ENCODE peak calls at places on chromosome 11, in five cellular contexts. M, F, J, N and A are unnamed samples.

GRCh38 chr11:1005913-1006312 is 30.6 kb downstream of the MUC6 start:
- DNase-seq in M (no peak), F (no peak), J (no peak), N (no peak), A (no peak)

GRCh38 chr11:103338621-103339484 is 229.6 kb downstream of the DYNC2H1 start:
- DNase-seq in M (no peak), F (no peak), J (peak), N (peak), A (peak)

GRCh38 chr11:31236052-31236652 is 133.4 kb downstream of the DCDC1 start:
- DNase-seq in M (no peak), F (no peak), J (peak), N (peak), A (peak)

GRCh38 chr11:46916669-46917108 is 1.7 kb downstream of the LRP4 start:
- DNase-seq in M (no peak), F (no peak), J (peak), N (peak), A (peak)

GRCh38 chr11:2837096-2837601 is 48.4 kb downstream of the CDKN1C start:
- DNase-seq in M (no peak), F (peak), J (peak), N (peak), A (peak)

GRCh38 chr11:96238563-96239166 is 104.3 kb downstream of the MAML2 start:
- DNase-seq in M (no peak), F (no peak), J (no peak), N (peak), A (no peak)

GRCh38 chr11:57567210-57567511 is 311 bp downstream of the UBE2L6 start:
- DNase-seq in M (peak), F (no peak), J (peak), N (peak), A (peak)

GRCh38 chr11:114124601-114125144 is 65.2 kb downstream of the ZBTB16 start:
- DNase-seq in M (no peak), F (no peak), J (no peak), N (no peak), A (no peak)

GRCh38 chr11:22192642-22193347 is at the start of gene ANO5:
- DNase-seq in M (no peak), F (peak), J (peak), N (no peak), A (peak)

GRCh38 chr11:36150986-36151385 is 138.2 kb downstream of the COMMD9 start:
- DNase-seq in M (no peak), F (no peak), J (peak), N (no peak), A (peak)

GRCh38 chr11:13168281-13168680 is 109.3 kb upstream of the BMAL1 start:
- DNase-seq in M (no peak), F (no peak), J (peak), N (no peak), A (no peak)

GRCh38 chr11:10041803-10042202 is 252.2 kb downstream of the SBF2 start:
- DNase-seq in M (no peak), F (no peak), J (no peak), N (no peak), A (no peak)

GRCh38 chr11:58649623-58650022 is 27.2 kb downstream of the CNTF start:
- DNase-seq in M (no peak), F (no peak), J (no peak), N (no peak), A (no peak)

GRCh38 chr11:17968206-17968605 is 44.6 kb downstream of the SERGEF start:
- DNase-seq in M (no peak), F (no peak), J (no peak), N (no peak), A (no peak)

GRCh38 chr11:129968611-129969419 is 33.8 kb downstream of the PRDM10 start:
- DNase-seq in M (no peak), F (no peak), J (no peak), N (no peak), A (no peak)

GRCh38 chr11:65181569-65182257 is at the start of gene CAPN1:
- DNase-seq in M (peak), F (peak), J (peak), N (peak), A (peak)

GRCh38 chr11:111635706-111636045 is 33.4 kb downstream of the SIK2 start:
- DNase-seq in M (no peak), F (no peak), J (peak), N (peak), A (peak)

GRCh38 chr11:30608534-30608933 is 22.4 kb upstream of the MPPED2 start:
- DNase-seq in M (no peak), F (no peak), J (no peak), N (no peak), A (no peak)

GRCh38 chr11:2722955-2723354 is 23.2 kb upstream of the KCNQ1OT1 start:
- DNase-seq in M (no peak), F (no peak), J (no peak), N (no peak), A (no peak)

GRCh38 chr11:36196476-36197099 is 92.6 kb downstream of the COMMD9 start:
- DNase-seq in M (no peak), F (no peak), J (peak), N (peak), A (peak)

GRCh38 chr11:100593321-100593720 is 93.8 kb upstream of the ARHGAP42 start:
- DNase-seq in M (no peak), F (no peak), J (no peak), N (peak), A (no peak)

GRCh38 chr11:12410006-12410728 is 32.8 kb downstream of the PARVA start:
- DNase-seq in M (no peak), F (no peak), J (peak), N (peak), A (peak)

GRCh38 chr11:70467196-70468085 is 69.1 kb downstream of the CTTN start:
- DNase-seq in M (no peak), F (no peak), J (peak), N (peak), A (peak)

GRCh38 chr11:100647861-100648260 is 39.2 kb upstream of the ARHGAP42 start:
- DNase-seq in M (no peak), F (no peak), J (no peak), N (no peak), A (no peak)

GRCh38 chr11:34346551-34346950 is 11.3 kb downstream of the ABTB2 start:
- DNase-seq in M (no peak), F (no peak), J (peak), N (peak), A (no peak)

GRCh38 chr11:88284306-88285057 is 53.1 kb downstream of the CTSC start:
- DNase-seq in M (no peak), F (no peak), J (peak), N (peak), A (peak)

GRCh38 chr11:18741783-18742182 is 15.8 kb upstream of the IGSF22 start:
- DNase-seq in M (no peak), F (no peak), J (no peak), N (no peak), A (no peak)

GRCh38 chr11:113991170-113991569 is 16.3 kb downstream of the HTR3A start:
- DNase-seq in M (no peak), F (no peak), J (peak), N (peak), A (peak)

GRCh38 chr11:9313648-9314290 is 624 bp downstream of the TMEM41B start:
- DNase-seq in M (peak), F (no peak), J (peak), N (peak), A (peak)

GRCh38 chr11:98423933-98424332 is 596.8 kb upstream of the CNTN5 start:
- DNase-seq in M (no peak), F (no peak), J (no peak), N (no peak), A (no peak)

GRCh38 chr11:47409440-47410403 is 1.3 kb downstream of the SLC39A13 start:
- DNase-seq in M (no peak), F (no peak), J (no peak), N (no peak), A (no peak)

GRCh38 chr11:33941637-33942160 is 49.8 kb upstream of the LMO2 start:
- DNase-seq in M (no peak), F (no peak), J (peak), N (peak), A (peak)

GRCh38 chr11:131217313-131218297 is 152.8 kb upstream of the NTM start:
- DNase-seq in M (no peak), F (no peak), J (no peak), N (no peak), A (no peak)

GRCh38 chr11:123264431-123264780 is 69.4 kb upstream of the CLMP start:
- DNase-seq in M (no peak), F (no peak), J (no peak), N (no peak), A (no peak)

GRCh38 chr11:11965192-11965591 is 43.2 kb downstream of the DKK3 start:
- DNase-seq in M (no peak), F (no peak), J (no peak), N (no peak), A (no peak)

GRCh38 chr11:77064648-77065217 is 2.0 kb upstream of the CAPN5 start:
- DNase-seq in M (no peak), F (no peak), J (no peak), N (no peak), A (no peak)

GRCh38 chr11:77065878-77066228 is 918 bp upstream of the CAPN5 start:
- DNase-seq in M (no peak), F (no peak), J (peak), N (peak), A (peak)

GRCh38 chr11:77067776-77068460 is 1.1 kb downstream of the CAPN5 start:
- DNase-seq in M (no peak), F (no peak), J (no peak), N (no peak), A (no peak)

GRCh38 chr11:77068461-77069335 is 1.9 kb downstream of the CAPN5 start:
- DNase-seq in M (no peak), F (no peak), J (no peak), N (no peak), A (no peak)

DNA sequence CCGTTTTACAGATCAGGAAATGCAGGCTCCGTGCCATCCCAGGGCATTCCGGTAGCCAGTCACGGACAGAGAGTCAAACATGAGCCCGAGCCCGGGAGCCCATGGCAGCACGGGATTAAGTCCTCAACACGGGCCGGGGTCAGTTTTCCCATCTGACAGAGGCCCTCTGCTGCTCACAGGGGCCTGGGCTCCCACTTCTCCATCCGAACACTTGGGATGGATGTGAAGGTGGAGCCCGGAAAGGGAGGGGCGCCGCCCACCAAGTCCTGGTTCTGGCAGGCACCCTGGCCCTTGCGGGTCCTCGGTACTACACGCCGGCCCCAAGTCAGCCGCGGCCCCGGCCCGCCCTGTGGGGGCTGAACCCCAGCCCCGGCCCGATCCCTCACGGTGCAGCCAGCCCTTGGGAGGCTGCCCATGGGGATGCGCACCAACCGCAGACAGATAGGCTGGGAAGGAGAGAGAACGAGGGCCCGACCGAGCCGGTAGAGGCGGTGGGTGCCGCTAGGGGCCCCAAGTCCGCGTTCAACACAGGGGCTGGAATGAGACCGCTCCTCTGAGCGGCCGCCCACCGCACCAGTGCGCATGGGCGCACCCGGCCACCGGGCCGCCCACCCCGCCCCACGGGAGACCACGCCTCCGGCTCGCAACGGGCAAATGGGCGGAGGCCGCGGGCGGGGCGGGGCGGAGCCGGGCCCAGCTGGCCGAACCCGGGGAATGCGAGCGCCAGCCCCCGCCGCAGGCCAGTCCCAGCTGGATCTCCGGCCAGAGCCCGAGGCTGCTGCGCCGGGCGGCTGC is at the start of gene CAPN5:
- DNase-seq in M (peak), F (peak), J (peak), N (peak), A (peak)
- TF ChIP-seq CTCF in M (no peak), F (no peak), J (peak), N (peak), A (peak)

DNA sequence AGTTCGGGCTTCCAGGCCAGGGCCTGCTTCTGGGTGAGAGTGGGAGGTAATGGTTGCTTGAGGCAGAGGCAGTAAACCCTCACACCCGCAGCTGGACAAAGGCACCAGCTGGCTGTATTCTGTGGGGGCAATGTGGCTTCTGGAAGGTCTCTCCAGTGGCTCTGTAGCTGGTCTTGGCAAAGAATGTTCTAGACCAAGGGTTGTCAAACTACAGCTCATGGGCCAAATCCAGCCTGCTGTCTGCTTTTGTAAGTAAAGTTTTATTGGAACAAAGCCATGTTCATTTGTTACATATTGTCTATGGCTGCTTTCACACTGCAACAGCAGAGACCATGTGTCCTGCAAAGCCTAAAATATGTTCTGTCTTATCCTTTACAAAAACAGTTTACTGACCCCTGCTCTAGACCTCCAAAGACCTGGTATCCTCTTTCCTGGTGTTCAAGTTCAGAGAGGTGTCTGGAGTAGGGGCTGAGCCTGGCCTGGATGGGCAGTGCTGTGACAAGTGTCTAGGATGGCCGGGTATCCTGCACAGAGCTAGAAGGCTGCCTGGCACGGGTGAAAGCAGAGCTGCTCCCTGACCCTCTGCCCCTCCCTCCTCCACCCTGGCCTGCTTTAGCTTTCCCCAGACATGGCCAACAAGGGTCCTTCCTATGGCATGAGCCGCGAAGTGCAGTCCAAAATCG is 3.4 kb downstream of the TAGLN start:
- DNase-seq in M (no peak), F (no peak), J (peak), N (no peak), A (no peak)
- H3K4me3 ChIP-seq in M (no peak), F (peak), J (peak), N (no peak), A (peak)

GRCh38 chr11:75341583-75341982 is 9.9 kb downstream of the ARRB1 start:
- DNase-seq in M (no peak), F (no peak), J (no peak), N (no peak), A (no peak)

GRCh38 chr11:75338516-75339218 is 12.8 kb downstream of the ARRB1 start:
- DNase-seq in M (no peak), F (no peak), J (no peak), N (peak), A (no peak)

GRCh38 chr11:75342231-75342918 is 9.1 kb downstream of the ARRB1 start:
- DNase-seq in M (no peak), F (no peak), J (no peak), N (no peak), A (no peak)

GRCh38 chr11:75337195-75337654 is 14.2 kb downstream of the ARRB1 start:
- DNase-seq in M (no peak), F (peak), J (peak), N (no peak), A (no peak)

DNA sequence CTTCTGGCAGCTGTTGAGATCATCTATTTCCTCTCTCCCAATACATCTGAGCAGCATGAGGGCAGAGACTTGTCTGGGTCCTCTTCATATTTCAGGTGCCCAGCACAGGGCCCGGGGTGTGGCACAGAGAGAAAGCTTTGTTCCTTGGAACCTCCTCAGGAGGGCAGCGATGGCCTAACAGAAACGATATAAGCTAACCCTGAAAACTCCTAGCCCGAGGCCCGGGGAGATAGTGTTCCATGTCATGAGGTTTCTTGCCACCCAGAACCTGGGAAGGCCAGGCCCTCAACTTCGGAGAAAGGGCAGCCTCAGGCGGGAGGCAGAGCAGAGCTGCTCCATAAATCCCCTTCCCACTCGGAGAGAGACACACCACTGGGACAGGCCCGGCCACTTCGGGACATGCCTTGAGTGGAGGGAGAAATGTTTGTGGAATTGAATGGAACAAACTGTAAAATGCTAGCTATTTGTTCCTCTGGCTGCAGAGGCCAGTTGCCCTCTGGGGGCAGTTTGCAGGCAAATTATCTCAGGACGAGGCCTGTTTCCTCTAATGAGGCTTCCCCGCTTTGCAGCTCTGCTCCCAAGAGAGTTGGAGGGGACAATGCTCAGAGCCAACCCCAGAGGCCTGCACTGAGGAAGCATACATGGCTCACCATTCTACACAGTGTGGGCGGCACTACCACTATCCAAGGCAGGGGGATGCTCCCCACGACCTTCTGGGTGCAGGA is 11.6 kb downstream of the ARRB1 start:
- DNase-seq in M (no peak), F (no peak), J (peak), N (no peak), A (no peak)
- TF ChIP-seq CTCF in M (no peak), F (no peak), J (no peak), N (peak), A (no peak)

DNA sequence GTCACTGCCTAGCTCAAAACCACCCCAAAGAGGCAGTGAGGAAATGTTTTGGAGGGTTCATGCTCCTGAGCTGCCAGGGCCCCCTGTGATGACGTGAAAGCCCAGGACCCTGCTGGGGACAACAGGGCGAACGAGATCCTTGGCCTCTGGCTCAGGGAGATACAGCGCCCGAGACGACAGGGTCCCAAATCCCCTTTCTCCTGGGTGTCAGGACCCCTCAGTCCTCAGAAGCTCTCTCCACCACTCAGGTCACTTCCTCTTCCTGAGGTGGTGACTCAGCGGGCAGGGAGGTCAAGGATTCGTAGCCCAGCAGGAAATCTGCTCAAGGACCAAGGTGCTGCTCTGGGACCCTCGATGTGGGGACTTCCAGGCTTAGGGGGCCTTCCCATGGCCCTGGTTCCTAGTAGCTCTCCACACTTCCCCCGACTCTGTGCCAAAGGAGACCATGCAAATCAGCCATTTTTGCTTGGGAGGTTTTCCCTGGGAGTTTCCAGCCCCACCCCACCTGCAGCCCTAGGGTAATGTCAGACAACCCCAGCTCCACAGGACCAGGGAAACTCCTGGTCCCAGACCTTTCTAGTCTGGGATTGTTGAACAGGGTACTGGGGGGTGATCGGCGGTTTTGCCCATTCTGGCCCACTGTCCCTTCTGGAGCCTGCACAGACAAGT is 12.8 kb downstream of the BCL9L start:
- DNase-seq in M (no peak), F (no peak), J (no peak), N (no peak), A (no peak)
- H3K4me3 ChIP-seq in M (peak), F (no peak), J (no peak), N (no peak), A (no peak)

GRCh38 chr11:119586181-119586580 is 142.8 kb downstream of the NECTIN1 start:
- DNase-seq in M (no peak), F (no peak), J (no peak), N (no peak), A (no peak)

GRCh38 chr11:119584193-119585037 is 144.6 kb downstream of the NECTIN1 start:
- DNase-seq in M (no peak), F (peak), J (peak), N (peak), A (peak)

GRCh38 chr11:119580751-119581150 is 148.2 kb downstream of the NECTIN1 start:
- DNase-seq in M (no peak), F (no peak), J (no peak), N (no peak), A (no peak)

GRCh38 chr11:119585038-119585666 is 143.8 kb downstream of the NECTIN1 start:
- DNase-seq in M (no peak), F (no peak), J (no peak), N (peak), A (no peak)

GRCh38 chr11:119583585-119583984 is 145.4 kb downstream of the NECTIN1 start:
- DNase-seq in M (no peak), F (no peak), J (no peak), N (no peak), A (no peak)
- TF ChIP-seq CTCF in M (no peak), F (no peak), J (peak), N (peak), A (peak)